ENCODE peak calls at places on chromosomes 3 and 15, in seven cellular contexts. N is stimulated activated CD4-positive, alpha-beta T cell treated with anti-CD3 and anti-CD28 coated beads, Interleukin-12 subunit alpha, Interleukin-12 subunit beta, amount 100 ng/mL, for 4 hours; D is AG20443; A is nucleus accumbens; S is ovary; T is heart right ventricle; K is NCI-H1436 treated with DMSO at 0.1 percent for 48 hours. U is an unnamed sample.

GRCh38 chr15:52733078-52733477 is 53.9 kb upstream of the ATOSA start:
- DNase-seq in K (no peak), D (no peak), S (no peak), T (no peak), A (no peak), N (no peak), U (peak)

GRCh38 chr3:24042174-24042878 is 97.2 kb downstream of the NR1D2 start:
- DNase-seq in N (no peak), D (peak), K (no peak), T (no peak), S (no peak), A (no peak), U (peak)

GRCh38 chr3:50226888-50227389 is 9.1 kb upstream of the GNAI2 start:
- DNase-seq in A (no peak), S (peak), N (no peak), D (no peak), T (no peak), K (no peak), U (no peak)

GRCh38 chr3:192063570-192063969 is 602.6 kb downstream of the PYDC2 start:
- DNase-seq in T (peak), D (peak), A (no peak), S (no peak), K (no peak), N (no peak), U (no peak)

GRCh38 chr3:128874481-128875180 is 4.8 kb upstream of the ACAD9 start:
- DNase-seq in N (no peak), D (no peak), K (no peak), A (no peak), S (no peak), T (no peak), U (no peak)

GRCh38 chr3:178771511-178771910 is 235.3 kb downstream of the KCNMB2 start:
- DNase-seq in S (no peak), D (no peak), T (no peak), K (no peak), A (no peak), N (no peak), U (no peak)

GRCh38 chr3:39910828-39911464 is 101.5 kb downstream of the MYRIP start:
- DNase-seq in K (no peak), N (no peak), T (no peak), S (no peak), D (peak), A (no peak), U (no peak)

GRCh38 chr3:47017504-47018268 is 38.2 kb downstream of the NBEAL2 start:
- DNase-seq in A (no peak), K (no peak), S (no peak), N (no peak), T (no peak), D (no peak), U (no peak)

GRCh38 chr3:67290424-67290823 is 292.3 kb downstream of the KBTBD8 start:
- DNase-seq in S (no peak), D (no peak), T (no peak), N (no peak), A (no peak), K (no peak), U (no peak)

GRCh38 chr3:54427951-54428871 is 305.9 kb downstream of the CACNA2D3 start:
- DNase-seq in N (peak), T (no peak), K (peak), S (peak), A (peak), D (peak), U (peak)

GRCh38 chr3:23748398-23749110 is 57.2 kb upstream of the UBE2E1 start:
- DNase-seq in D (peak), S (no peak), K (no peak), T (no peak), N (no peak), A (no peak), U (peak)

GRCh38 chr3:36380171-36381031 is at the start of gene STAC:
- DNase-seq in S (no peak), T (peak), D (peak), N (no peak), K (no peak), A (no peak), U (peak)

GRCh38 chr15:32818758-32819405 is 101.1 kb downstream of the GREM1 start:
- DNase-seq in T (no peak), D (peak), N (no peak), A (no peak), S (no peak), K (peak), U (peak)

GRCh38 chr15:70407955-70408354 is 310.2 kb upstream of the TLE3 start:
- DNase-seq in D (no peak), T (no peak), K (no peak), A (no peak), N (no peak), S (no peak), U (no peak)

GRCh38 chr3:89699771-89700170 is 592.4 kb downstream of the EPHA3 start:
- DNase-seq in S (no peak), D (no peak), K (no peak), N (no peak), A (no peak), T (no peak), U (no peak)

GRCh38 chr3:69435274-69436262 is 49.7 kb upstream of the FRMD4B start:
- DNase-seq in T (no peak), K (no peak), D (no peak), A (no peak), S (no peak), N (no peak), U (no peak)

GRCh38 chr3:16182183-16182582 is 7.7 kb downstream of the GALNT15 start:
- DNase-seq in D (no peak), T (no peak), A (no peak), N (no peak), S (no peak), K (no peak), U (no peak)

GRCh38 chr3:157417247-157417646 is 19.4 kb upstream of the PTX3 start:
- DNase-seq in D (no peak), A (no peak), N (no peak), K (no peak), T (no peak), S (no peak), U (peak)

GRCh38 chr15:32649336-32649735 is 7.8 kb downstream of the SCG5 start:
- DNase-seq in K (no peak), N (no peak), S (no peak), A (no peak), D (peak), T (no peak), U (peak)

GRCh38 chr15:70597945-70598344 is 165.4 kb downstream of the UACA start:
- DNase-seq in K (no peak), D (no peak), A (no peak), N (no peak), T (no peak), S (no peak), U (no peak)

GRCh38 chr3:123025642-123026521 is 1.7 kb downstream of the SEMA5B start:
- DNase-seq in K (no peak), S (peak), T (peak), N (no peak), D (peak), A (no peak), U (no peak)

GRCh38 chr3:48747015-48747615 is 30.1 kb upstream of the IP6K2 start:
- DNase-seq in T (no peak), K (no peak), D (no peak), N (no peak), S (no peak), A (no peak), U (no peak)

GRCh38 chr3:149382091-149382467 is 4.6 kb upstream of the TM4SF1 start:
- DNase-seq in S (no peak), K (no peak), A (no peak), N (no peak), T (no peak), D (peak), U (peak)

GRCh38 chr3:135874035-135874434 is 91.5 kb upstream of the PPP2R3A start:
- DNase-seq in D (no peak), S (no peak), N (no peak), A (no peak), K (no peak), T (no peak), U (no peak)

GRCh38 chr3:71022552-71023335 is 560.8 kb downstream of the FOXP1 start:
- DNase-seq in S (no peak), D (peak), K (no peak), N (no peak), T (no peak), A (no peak), U (peak)

GRCh38 chr3:52298147-52299098 is 10.8 kb downstream of the GLYCTK start:
- DNase-seq in N (no peak), S (peak), D (no peak), K (no peak), T (no peak), A (no peak), U (no peak)

GRCh38 chr3:152270145-152270870 is 1.6 kb downstream of the MBNL1 start:
- DNase-seq in T (no peak), N (no peak), D (no peak), S (no peak), A (peak), K (no peak), U (no peak)

GRCh38 chr15:68340711-68341671 is 63.4 kb downstream of the FEM1B start:
- DNase-seq in K (no peak), N (no peak), T (no peak), S (no peak), A (no peak), D (no peak), U (no peak)

GRCh38 chr3:133991637-133992036 is 38.1 kb downstream of the SLCO2A1 start:
- DNase-seq in S (no peak), K (no peak), D (no peak), A (no peak), T (no peak), N (no peak), U (peak)

GRCh38 chr3:43036621-43037331 is 57.7 kb downstream of the GASK1A start:
- DNase-seq in A (no peak), S (no peak), K (no peak), D (no peak), T (no peak), N (no peak), U (no peak)

GRCh38 chr15:52095597-52096262 is 16.8 kb downstream of the BCL2L10 start:
- DNase-seq in A (no peak), S (no peak), D (peak), T (no peak), K (no peak), N (no peak), U (peak)

GRCh38 chr3:70550723-70551319 is 238.4 kb upstream of the MDFIC2 start:
- DNase-seq in S (peak), A (no peak), N (peak), D (peak), T (peak), K (no peak), U (no peak)